ENCODE peak calls at places on chromosomes 4 and X, in ten cellular contexts. W is fibroblast of lung, I is SK-N-SH, G is Karpas-422, Z is neural progenitor cell, T is K562, S is mammary epithelial cell, M is PC-3, P is mesendoderm, O is GM23248. A is an unnamed sample. For H3K79me2, the result is how much of the 10 kb centered on the place peaks cover.

GRCh38 chrX:84187501-84188319 is at the start of gene RPS6KA6:
- DNase-seq in W (peak), I (peak), G (peak), Z (peak), T (no peak), S (peak), M (peak), P (peak), O (peak), A (peak)

GRCh38 chrX:26442340-26442739 is 226.4 kb downstream of the MAGEB5 start:
- DNase-seq in W (no peak), I (peak), G (peak), Z (peak), T (peak), S (peak), M (peak), P (peak), O (peak), A (peak)

GRCh38 chrX:46333550-46333949 is 211.7 kb downstream of the ZNF674 start:
- DNase-seq in W (no peak), I (no peak), G (no peak), Z (no peak), T (no peak), S (peak), M (peak), P (no peak), O (no peak), A (no peak)

GRCh38 chr4:140103676-140104075 is 50.3 kb downstream of the MAML3 start:
- DNase-seq in W (peak), I (no peak), G (no peak), Z (no peak), T (no peak), S (peak), M (peak), P (no peak), O (peak), A (peak)

GRCh38 chrX:40175416-40176255 is 77.9 kb upstream of the BCOR start:
- DNase-seq in W (peak), I (peak), G (peak), Z (peak), T (peak), S (no peak), M (peak), P (peak), O (peak), A (peak)

GRCh38 chr4:183447646-183448045 is 3.2 kb downstream of the CDKN2AIP start:
- DNase-seq in W (no peak), I (no peak), G (no peak), Z (no peak), T (no peak), S (no peak), M (no peak), P (no peak), O (no peak), A (no peak)

GRCh38 chr4:40378619-40379018 is 43.5 kb downstream of the CHRNA9 start:
- DNase-seq in W (no peak), I (no peak), G (no peak), Z (no peak), T (no peak), S (no peak), M (no peak), P (no peak), O (no peak), A (no peak)

GRCh38 chr4:78437608-78438088 is 113.9 kb upstream of the ANXA3 start:
- DNase-seq in W (peak), I (no peak), G (no peak), Z (no peak), T (no peak), S (peak), M (no peak), P (no peak), O (peak), A (no peak)

GRCh38 chrX:10198254-10198653 is 41.5 kb downstream of the CLCN4 start:
- DNase-seq in W (peak), I (no peak), G (no peak), Z (no peak), T (no peak), S (no peak), M (no peak), P (no peak), O (no peak), A (no peak)

GRCh38 chrX:7133036-7133412 is 14.5 kb upstream of the STS start:
- DNase-seq in W (peak), I (no peak), G (no peak), Z (no peak), T (peak), S (no peak), M (no peak), P (peak), O (peak), A (peak)

GRCh38 chrX:115147220-115147619 is 42.0 kb upstream of the RBMXL3 start:
- DNase-seq in W (peak), I (peak), G (peak), Z (no peak), T (peak), S (peak), M (peak), P (peak), O (peak), A (peak)

GRCh38 chr4:103046416-103047290 is 27.1 kb upstream of the SLC9B1 start:
- DNase-seq in W (peak), I (peak), G (peak), Z (peak), T (peak), S (peak), M (peak), P (peak), O (peak), A (peak)

GRCh38 chr4:153962311-153963039 is 173.6 kb upstream of the SFRP2 start:
- DNase-seq in W (no peak), I (no peak), G (no peak), Z (no peak), T (no peak), S (no peak), M (no peak), P (peak), O (no peak), A (no peak)

GRCh38 chrX:40444133-40444532 is 136.6 kb upstream of the ATP6AP2 start:
- DNase-seq in W (no peak), I (peak), G (no peak), Z (no peak), T (no peak), S (no peak), M (no peak), P (no peak), O (no peak), A (no peak)

GRCh38 chr4:145709336-145709735 is 29.4 kb downstream of the C4orf51 start:
- DNase-seq in W (no peak), I (no peak), G (no peak), Z (no peak), T (no peak), S (no peak), M (no peak), P (no peak), O (no peak), A (no peak)

GRCh38 chrX:22097295-22097694 is 65.2 kb downstream of the PHEX start:
- DNase-seq in W (peak), I (no peak), G (no peak), Z (no peak), T (peak), S (peak), M (peak), P (no peak), O (peak), A (peak)

GRCh38 chr4:145423017-145423708 is 58.5 kb upstream of the SMAD1 start:
- DNase-seq in W (no peak), I (no peak), G (peak), Z (no peak), T (no peak), S (no peak), M (peak), P (no peak), O (peak), A (no peak)

GRCh38 chr4:182880387-182881356 is 36.5 kb downstream of the DCTD start:
- DNase-seq in W (peak), I (no peak), G (no peak), Z (no peak), T (no peak), S (peak), M (peak), P (no peak), O (no peak), A (no peak)

GRCh38 chr4:186622788-186623464 is 67.6 kb upstream of the MTNR1A start:
- DNase-seq in W (peak), I (no peak), G (no peak), Z (no peak), T (no peak), S (peak), M (no peak), P (peak), O (peak), A (no peak)

GRCh38 chr4:79281577-79282359 is 44.1 kb downstream of the NAA11 start:
- DNase-seq in W (no peak), I (peak), G (no peak), Z (peak), T (no peak), S (no peak), M (no peak), P (peak), O (no peak), A (no peak)

GRCh38 chr4:63212075-63212474 is 1197.2 kb downstream of the TECRL start:
- DNase-seq in W (peak), I (no peak), G (no peak), Z (no peak), T (no peak), S (no peak), M (no peak), P (no peak), O (no peak), A (no peak)

GRCh38 chr4:185261971-185262370 is 52.6 kb downstream of the SNX25 start:
- DNase-seq in W (no peak), I (no peak), G (no peak), Z (no peak), T (no peak), S (no peak), M (no peak), P (no peak), O (no peak), A (no peak)
- H3K79me2 ChIP-seq in W (under half), I (half or more), G (half or more), Z (under half), T (under half), S (under half), M (under half), P (under half), O (under half), A (under half)

GRCh38 chr4:42632653-42633382 is 24.1 kb downstream of the ATP8A1 start:
- DNase-seq in W (no peak), I (no peak), G (peak), Z (no peak), T (no peak), S (no peak), M (no peak), P (no peak), O (no peak), A (no peak)

GRCh38 chr4:42636591-42636990 is 20.3 kb downstream of the ATP8A1 start:
- DNase-seq in W (no peak), I (no peak), G (no peak), Z (peak), T (no peak), S (no peak), M (no peak), P (no peak), O (no peak), A (no peak)

GRCh38 chr4:42637104-42637503 is 19.8 kb downstream of the ATP8A1 start:
- DNase-seq in W (no peak), I (no peak), G (no peak), Z (no peak), T (no peak), S (no peak), M (no peak), P (no peak), O (no peak), A (no peak)

GRCh38 chr4:42630908-42631307 is 26.0 kb downstream of the ATP8A1 start:
- DNase-seq in W (no peak), I (no peak), G (no peak), Z (no peak), T (no peak), S (no peak), M (peak), P (no peak), O (no peak), A (no peak)

DNA sequence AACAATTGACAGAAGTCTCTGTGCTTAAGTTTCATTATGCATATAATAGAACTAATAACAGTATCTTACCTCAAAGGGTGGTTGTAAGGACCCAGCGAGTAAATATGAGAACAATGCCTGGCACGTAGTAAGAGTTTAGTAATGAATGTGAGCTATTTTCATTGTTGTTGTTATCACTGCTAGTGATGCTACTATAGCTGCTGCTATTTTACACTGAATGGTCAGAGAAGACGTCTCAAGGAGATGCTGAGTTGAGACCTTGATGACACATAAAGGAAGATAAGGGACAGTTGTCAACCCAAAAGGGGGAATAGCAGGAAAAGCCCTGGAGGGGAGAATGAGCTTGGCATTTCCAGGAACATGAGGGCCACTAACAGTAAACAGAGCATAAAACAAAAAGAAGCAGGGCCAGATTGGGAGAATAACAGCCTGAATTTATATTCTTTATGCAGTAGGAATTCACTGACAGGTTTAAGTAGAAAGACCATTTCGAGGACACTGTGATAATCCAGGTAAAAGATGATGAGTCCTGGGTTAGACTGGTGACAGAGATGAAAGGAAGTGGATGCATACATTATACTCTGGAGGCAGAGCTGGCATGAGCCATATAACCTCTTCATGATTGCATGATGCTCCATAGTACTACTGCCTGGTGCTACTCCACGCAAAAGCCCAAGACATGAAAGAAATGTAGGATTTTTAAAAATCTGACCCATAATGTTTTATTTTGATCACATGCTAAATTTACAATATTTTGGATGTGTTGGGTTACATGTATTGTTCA is 23.1 kb downstream of the ATP8A1 start:
- DNase-seq in W (no peak), I (no peak), G (no peak), Z (no peak), T (no peak), S (no peak), M (no peak), P (peak), O (no peak), A (no peak)
- H3K79me2 ChIP-seq in W (under half), I (under half), G (half or more), Z (under half), T (under half), S (under half), M (under half), P (under half), O (under half), A (under half)

GRCh38 chrX:8668797-8669196 is 63.1 kb downstream of the ANOS1 start:
- DNase-seq in W (no peak), I (no peak), G (no peak), Z (peak), T (peak), S (no peak), M (no peak), P (peak), O (no peak), A (peak)
- H3K79me2 ChIP-seq in W (under half), I (under half), G (under half), Z (under half), T (under half), S (under half), M (under half), P (under half), O (under half), A (under half)

GRCh38 chrX:2705036-2705435 is 13.9 kb downstream of the CD99 start:
- DNase-seq in W (peak), I (no peak), G (peak), Z (no peak), T (no peak), S (no peak), M (no peak), P (no peak), O (peak), A (peak)
- H3K79me2 ChIP-seq in W (half or more), I (half or more), G (under half), Z (under half), T (under half), S (half or more), M (half or more), P (under half), O (half or more), A (half or more)

DNA sequence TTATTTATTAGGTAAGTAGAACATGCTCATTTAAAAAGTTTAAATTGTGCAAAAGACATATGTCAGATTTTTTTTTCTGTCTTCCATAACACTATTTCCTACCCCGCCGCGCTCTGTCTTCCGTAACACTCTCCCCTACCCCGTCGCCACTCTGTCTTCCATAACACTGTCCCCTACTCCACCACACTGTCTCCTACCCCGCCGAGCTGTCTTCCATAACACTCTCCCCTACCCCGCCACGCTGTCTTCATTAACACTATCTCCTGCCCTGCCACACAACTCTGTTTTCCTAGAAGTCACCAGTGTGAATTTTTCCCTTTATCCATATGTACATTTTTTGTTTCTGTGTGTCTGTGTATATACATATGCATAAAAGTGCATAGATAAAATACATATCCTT is 4.4 kb downstream of the MSMO1 start:
- DNase-seq in W (no peak), I (no peak), G (no peak), Z (peak), T (peak), S (no peak), M (no peak), P (no peak), O (no peak), A (no peak)
- H3K79me2 ChIP-seq in W (half or more), I (half or more), G (half or more), Z (half or more), T (half or more), S (half or more), M (half or more), P (half or more), O (half or more), A (half or more)

GRCh38 chr4:105710678-105711077 is 2.1 kb downstream of the GSTCD start:
- DNase-seq in W (peak), I (peak), G (no peak), Z (no peak), T (peak), S (peak), M (peak), P (peak), O (peak), A (no peak)

GRCh38 chr4:105710012-105710600 is 1.5 kb downstream of the GSTCD start:
- DNase-seq in W (no peak), I (peak), G (no peak), Z (no peak), T (no peak), S (no peak), M (no peak), P (peak), O (no peak), A (no peak)

GRCh38 chr4:105707783-105708182 is 706 bp downstream of the INTS12 start:
- DNase-seq in W (no peak), I (no peak), G (no peak), Z (no peak), T (no peak), S (no peak), M (no peak), P (no peak), O (peak), A (no peak)

GRCh38 chr4:105709081-105709450 is 482 bp downstream of the GSTCD start:
- DNase-seq in W (peak), I (no peak), G (peak), Z (peak), T (peak), S (peak), M (peak), P (peak), O (peak), A (peak)

GRCh38 chr4:105708376-105709080 is at the start of the genes GSTCD and INTS12:
- DNase-seq in W (peak), I (peak), G (peak), Z (peak), T (peak), S (peak), M (peak), P (peak), O (peak), A (peak)
- H3K79me2 ChIP-seq in W (half or more), I (half or more), G (half or more), Z (half or more), T (half or more), S (half or more), M (half or more), P (under half), O (half or more), A (half or more)